ENCODE peak calls at places on chromosomes 3 and 15, in six cellular contexts. M is neuronal stem cell, K is H9, Z is mesendoderm, X is H1, D is mesenchymal stem cell. U is an unnamed sample.

GRCh38 chr3:172126741-172127140 is 87.4 kb downstream of the FNDC3B start:
- DNase-seq in M (no peak), D (peak), Z (peak), X (no peak), K (no peak), U (no peak)

GRCh38 chr15:62606376-62607164 is 436.0 kb upstream of the TPM1 start:
- DNase-seq in D (peak), K (no peak), X (no peak), M (no peak), Z (no peak), U (peak)

GRCh38 chr3:172467170-172467824 is 19.0 kb upstream of the GHSR start:
- DNase-seq in M (no peak), Z (peak), K (no peak), D (peak), X (no peak), U (peak)

GRCh38 chr3:49671291-49672288 is 2.6 kb upstream of the APEH start:
- DNase-seq in X (peak), K (peak), D (peak), Z (peak), M (peak), U (peak)

GRCh38 chr15:82186748-82187415 is 75.7 kb downstream of the EFL1 start:
- DNase-seq in M (no peak), K (no peak), X (no peak), Z (no peak), D (no peak), U (no peak)

GRCh38 chr15:26889298-26889898 is 22.5 kb downstream of the GABRA5 start:
- DNase-seq in K (no peak), X (no peak), D (peak), M (peak), Z (peak), U (peak)

GRCh38 chr3:155805204-155805801 is 775 bp downstream of the C3orf33 start:
- DNase-seq in M (no peak), K (peak), X (no peak), D (no peak), Z (peak), U (no peak)

GRCh38 chr3:146536681-146537080 is 7.7 kb downstream of the PLSCR1 start:
- DNase-seq in X (no peak), K (no peak), D (no peak), Z (no peak), M (no peak), U (no peak)

GRCh38 chr3:51953445-51953844 is 1.7 kb upstream of the GPR62 start:
- DNase-seq in D (peak), K (no peak), Z (no peak), X (no peak), M (no peak), U (peak)

GRCh38 chr3:158788446-158788845 is 13.4 kb upstream of the MFSD1 start:
- DNase-seq in K (no peak), D (no peak), Z (no peak), M (no peak), X (no peak), U (peak)

GRCh38 chr15:88006146-88006545 is 250.4 kb downstream of the NTRK3 start:
- DNase-seq in D (no peak), K (no peak), M (no peak), Z (no peak), X (no peak), U (no peak)

GRCh38 chr3:21718161-21718765 is 32.7 kb downstream of the ZNF385D start:
- DNase-seq in K (no peak), M (no peak), Z (peak), D (peak), X (no peak), U (peak)

GRCh38 chr3:21718943-21719591 is 31.9 kb downstream of the ZNF385D start:
- DNase-seq in Z (no peak), K (no peak), D (no peak), X (no peak), M (no peak), U (no peak)

GRCh38 chr3:21717272-21717671 is 33.7 kb downstream of the ZNF385D start:
- DNase-seq in D (no peak), M (no peak), Z (no peak), X (no peak), K (no peak), U (no peak)

DNA sequence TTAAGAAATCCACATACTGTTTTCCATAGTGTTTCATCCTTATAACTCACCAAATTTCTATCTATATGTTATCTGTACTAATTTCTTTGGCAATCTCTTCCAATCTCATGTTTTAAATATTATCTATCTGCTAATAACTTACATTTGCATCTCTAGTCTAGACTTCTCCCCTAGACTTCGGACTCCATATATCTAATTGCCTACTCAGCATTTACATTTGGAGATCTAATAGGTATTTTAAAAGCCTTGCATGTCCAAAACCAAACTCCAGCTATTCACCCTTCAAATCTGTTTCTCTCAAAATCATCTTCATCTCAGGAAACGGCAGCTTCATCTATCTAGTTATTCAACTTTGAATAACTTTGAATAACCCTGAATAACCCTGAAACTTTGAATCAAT is 35.3 kb downstream of the ZNF385D start:
- DNase-seq in Z (no peak), X (no peak), M (no peak), K (no peak), D (no peak), U (no peak)
- H2BK15ac ChIP-seq in Z (no peak), X (no peak), M (no peak), K (no peak), D (no peak), U (no peak)

GRCh38 chr3:89256882-89257281 is 149.5 kb downstream of the EPHA3 start:
- DNase-seq in K (no peak), Z (no peak), D (no peak), M (no peak), X (no peak), U (no peak)
- H2BK15ac ChIP-seq in K (no peak), Z (no peak), D (no peak), M (no peak), X (no peak), U (no peak)

GRCh38 chr15:52288051-52288942 is 7.3 kb downstream of the MYO5C start:
- DNase-seq in M (no peak), D (peak), Z (peak), X (no peak), K (no peak), U (peak)
- H2BK15ac ChIP-seq in M (peak), D (no peak), Z (no peak), X (no peak), K (no peak), U (no peak)

GRCh38 chr15:77547801-77548607 is 84.7 kb downstream of the LINGO1 start:
- DNase-seq in Z (peak), K (peak), D (no peak), X (no peak), M (no peak), U (no peak)

GRCh38 chr15:77549552-77550274 is 83.0 kb downstream of the LINGO1 start:
- DNase-seq in K (no peak), D (no peak), X (no peak), Z (no peak), M (no peak), U (no peak)

GRCh38 chr15:77548608-77549551 is 83.8 kb downstream of the LINGO1 start:
- DNase-seq in K (no peak), M (no peak), X (no peak), Z (peak), D (no peak), U (no peak)

GRCh38 chr15:77552066-77552465 is 80.6 kb downstream of the LINGO1 start:
- DNase-seq in X (no peak), D (no peak), M (no peak), Z (no peak), K (no peak), U (no peak)

DNA sequence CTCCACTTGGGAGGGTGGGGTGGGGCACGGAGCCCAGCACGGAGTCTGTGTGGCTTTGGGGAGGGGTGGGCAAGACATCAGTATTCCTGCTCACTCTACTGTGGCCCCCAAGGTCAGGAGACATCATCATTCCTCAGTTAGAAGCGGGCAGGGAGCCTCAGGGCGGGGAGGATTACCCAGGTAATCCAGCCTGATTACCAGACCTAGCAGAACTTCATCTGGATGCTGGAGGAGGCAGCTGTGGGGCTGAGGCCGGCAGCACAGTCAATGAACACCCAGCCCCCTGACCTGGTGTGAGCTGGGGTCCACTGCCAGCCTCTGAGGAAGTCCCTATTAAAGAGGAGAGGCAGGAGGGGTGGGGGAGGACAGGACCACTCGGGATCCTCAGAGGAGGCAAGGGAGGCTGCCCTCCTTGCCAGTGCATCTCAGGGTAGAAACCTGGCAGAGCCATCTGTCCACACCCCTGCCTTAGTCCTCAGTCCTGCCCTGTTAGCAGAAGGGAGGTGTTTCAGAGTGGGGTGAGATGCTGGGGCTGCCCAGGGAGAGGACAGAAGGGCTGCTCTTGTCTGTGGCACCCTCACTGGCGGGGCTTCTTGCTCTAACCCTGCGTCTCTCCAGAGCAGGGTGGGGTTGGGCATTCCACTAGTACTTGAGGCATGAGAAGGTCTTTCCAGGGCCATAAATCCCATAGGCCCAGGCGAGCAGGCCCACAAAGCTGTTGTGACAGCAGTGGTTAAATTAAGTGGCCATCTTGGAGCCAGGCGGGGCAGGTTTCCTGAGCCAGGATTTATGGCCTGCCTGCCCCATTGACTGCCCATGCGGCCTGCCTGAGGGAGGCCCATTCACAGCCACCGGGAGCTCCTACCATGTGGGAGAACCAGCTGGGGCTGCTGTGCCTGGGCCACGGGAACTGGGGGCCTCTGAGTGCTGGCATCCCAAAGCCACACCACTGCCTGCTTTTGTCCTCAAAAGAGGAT is 82.1 kb downstream of the LINGO1 start:
- DNase-seq in K (no peak), D (peak), M (no peak), X (no peak), Z (peak), U (no peak)
- H2BK15ac ChIP-seq in K (no peak), D (peak), M (peak), X (no peak), Z (no peak), U (no peak)

GRCh38 chr3:197495999-197496745 is 59.6 kb downstream of the BDH1 start:
- DNase-seq in M (no peak), K (no peak), X (no peak), Z (no peak), D (no peak), U (no peak)

GRCh38 chr3:197495499-197495898 is 60.3 kb downstream of the BDH1 start:
- DNase-seq in X (no peak), Z (no peak), D (no peak), M (no peak), K (no peak), U (no peak)

GRCh38 chr3:197495059-197495455 is 60.7 kb downstream of the BDH1 start:
- DNase-seq in X (no peak), D (no peak), K (no peak), M (no peak), Z (no peak), U (no peak)

GRCh38 chr3:197498499-197499241 is 57.1 kb downstream of the BDH1 start:
- DNase-seq in X (no peak), D (no peak), Z (no peak), M (no peak), K (no peak), U (no peak)

GRCh38 chr3:197496746-197497125 is 59.0 kb downstream of the BDH1 start:
- DNase-seq in D (no peak), K (no peak), X (no peak), M (no peak), Z (no peak), U (no peak)
- H2BK15ac ChIP-seq in D (peak), K (no peak), X (no peak), M (no peak), Z (no peak), U (no peak)

GRCh38 chr3:73581134-73581846 is 43.5 kb downstream of the PDZRN3 start:
- DNase-seq in D (no peak), X (no peak), M (no peak), K (no peak), Z (no peak), U (peak)

GRCh38 chr3:73576995-73577394 is 47.7 kb downstream of the PDZRN3 start:
- DNase-seq in D (peak), Z (no peak), K (no peak), X (no peak), M (no peak), U (peak)

GRCh38 chr3:73575519-73575918 is 49.2 kb downstream of the PDZRN3 start:
- DNase-seq in Z (no peak), M (no peak), K (no peak), D (no peak), X (no peak), U (no peak)

GRCh38 chr3:73580343-73580742 is 44.4 kb downstream of the PDZRN3 start:
- DNase-seq in Z (no peak), K (no peak), M (no peak), X (no peak), D (peak), U (peak)

DNA sequence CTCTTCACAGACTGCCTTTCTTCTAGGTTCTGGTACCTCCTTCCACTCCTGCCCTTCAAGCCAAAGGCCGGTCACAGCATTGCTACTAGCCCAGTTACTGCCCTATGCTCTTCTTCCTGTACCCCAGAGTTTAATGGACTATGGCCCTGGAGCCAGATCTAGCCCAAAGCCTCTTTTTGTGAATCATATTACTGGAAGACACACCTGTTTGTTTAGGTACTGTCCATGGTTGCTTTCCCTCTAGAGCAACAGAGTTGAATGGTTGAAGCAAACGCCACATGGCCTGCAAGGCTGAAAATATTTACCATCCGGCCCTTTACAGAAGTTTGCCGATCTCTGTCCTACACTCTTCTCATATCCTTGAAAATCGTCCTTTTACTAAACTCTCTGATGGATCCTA is 47.0 kb downstream of the PDZRN3 start:
- DNase-seq in K (no peak), M (no peak), Z (no peak), X (no peak), D (no peak), U (no peak)
- H2BK15ac ChIP-seq in K (no peak), M (no peak), Z (no peak), X (no peak), D (no peak), U (no peak)

GRCh38 chr3:59818033-59818936 is 768.5 kb upstream of the CFAP20DC start:
- DNase-seq in X (no peak), M (no peak), D (peak), K (no peak), Z (no peak), U (peak)
- H2BK15ac ChIP-seq in X (no peak), M (no peak), D (no peak), K (no peak), Z (no peak), U (peak)

U was measured in IMR-90.